ENCODE peak calls at places on chromosomes 5 and 9, in eight cellular contexts. One of them, this sample, is unnamed.
A peak's percentile ranks its signal among the peaks of the same experiment; 100 is the strongest.

GRCh38 chr9:128920381-128921058 is at the start of gene PHYHD1:
- DNase-seq in uterus: peak; percentile 88
- DNase-seq in aorta: peak; percentile 85
- DNase-seq in ovary: peak; percentile 64
- DNase-seq in hepatocyte: no peak
- DNase-seq in vagina: no peak
- DNase-seq in neuronal stem cell: no peak
- DNase-seq in pancreas: peak; percentile 66
- DNase-seq in this sample: no peak

GRCh38 chr5:172574845-172575170 is 66.3 kb upstream of the NEURL1B start:
- DNase-seq in uterus: no peak
- DNase-seq in aorta: no peak
- DNase-seq in ovary: no peak
- DNase-seq in hepatocyte: no peak
- DNase-seq in vagina: no peak
- DNase-seq in neuronal stem cell: no peak
- DNase-seq in pancreas: no peak
- DNase-seq in this sample: no peak

GRCh38 chr5:35679351-35679750 is 61.7 kb downstream of the SPEF2 start:
- DNase-seq in uterus: no peak
- DNase-seq in aorta: no peak
- DNase-seq in ovary: no peak
- DNase-seq in hepatocyte: no peak
- DNase-seq in vagina: no peak
- DNase-seq in neuronal stem cell: no peak
- DNase-seq in pancreas: no peak
- DNase-seq in this sample: no peak

GRCh38 chr9:31137151-31137849 is 1247.1 kb upstream of the ACO1 start:
- DNase-seq in uterus: no peak
- DNase-seq in aorta: no peak
- DNase-seq in ovary: no peak
- DNase-seq in hepatocyte: peak; percentile 27
- DNase-seq in vagina: no peak
- DNase-seq in neuronal stem cell: no peak
- DNase-seq in pancreas: peak; percentile 17
- DNase-seq in this sample: peak; percentile 65

GRCh38 chr5:74070766-74071165 is 444.8 kb downstream of the ARHGEF28 start:
- DNase-seq in uterus: no peak
- DNase-seq in aorta: no peak
- DNase-seq in ovary: no peak
- DNase-seq in hepatocyte: no peak
- DNase-seq in vagina: no peak
- DNase-seq in neuronal stem cell: no peak
- DNase-seq in pancreas: no peak
- DNase-seq in this sample: no peak

GRCh38 chr9:72979405-72980100 is 26.7 kb upstream of the ALDH1A1 start:
- DNase-seq in uterus: no peak
- DNase-seq in aorta: no peak
- DNase-seq in ovary: no peak
- DNase-seq in hepatocyte: no peak
- DNase-seq in vagina: no peak
- DNase-seq in neuronal stem cell: no peak
- DNase-seq in pancreas: no peak
- DNase-seq in this sample: peak; percentile 45

GRCh38 chr5:67610191-67610912 is 413.8 kb upstream of the CD180 start:
- DNase-seq in uterus: no peak
- DNase-seq in aorta: no peak
- DNase-seq in ovary: no peak
- DNase-seq in hepatocyte: no peak
- DNase-seq in vagina: no peak
- DNase-seq in neuronal stem cell: no peak
- DNase-seq in pancreas: no peak
- DNase-seq in this sample: no peak

GRCh38 chr9:121755581-121755980 is 104.1 kb downstream of the DAB2IP start:
- DNase-seq in uterus: no peak
- DNase-seq in aorta: no peak
- DNase-seq in ovary: no peak
- DNase-seq in hepatocyte: no peak
- DNase-seq in vagina: no peak
- DNase-seq in neuronal stem cell: no peak
- DNase-seq in pancreas: no peak
- DNase-seq in this sample: no peak

GRCh38 chr5:2746642-2747041 is 4.8 kb downstream of the IRX2 start:
- DNase-seq in uterus: no peak
- DNase-seq in aorta: no peak
- DNase-seq in ovary: no peak
- DNase-seq in hepatocyte: no peak
- DNase-seq in vagina: no peak
- DNase-seq in neuronal stem cell: no peak
- DNase-seq in pancreas: no peak
- DNase-seq in this sample: no peak

GRCh38 chr9:563200-563599 is 278.3 kb upstream of the DMRT1 start:
- DNase-seq in uterus: no peak
- DNase-seq in aorta: no peak
- DNase-seq in ovary: no peak
- DNase-seq in hepatocyte: no peak
- DNase-seq in vagina: no peak
- DNase-seq in neuronal stem cell: no peak
- DNase-seq in pancreas: no peak
- DNase-seq in this sample: no peak

GRCh38 chr9:34334916-34335315 is 5.5 kb downstream of the NUDT2 start:
- DNase-seq in uterus: no peak
- DNase-seq in aorta: no peak
- DNase-seq in ovary: no peak
- DNase-seq in hepatocyte: no peak
- DNase-seq in vagina: no peak
- DNase-seq in neuronal stem cell: no peak
- DNase-seq in pancreas: no peak
- DNase-seq in this sample: no peak

DNA sequence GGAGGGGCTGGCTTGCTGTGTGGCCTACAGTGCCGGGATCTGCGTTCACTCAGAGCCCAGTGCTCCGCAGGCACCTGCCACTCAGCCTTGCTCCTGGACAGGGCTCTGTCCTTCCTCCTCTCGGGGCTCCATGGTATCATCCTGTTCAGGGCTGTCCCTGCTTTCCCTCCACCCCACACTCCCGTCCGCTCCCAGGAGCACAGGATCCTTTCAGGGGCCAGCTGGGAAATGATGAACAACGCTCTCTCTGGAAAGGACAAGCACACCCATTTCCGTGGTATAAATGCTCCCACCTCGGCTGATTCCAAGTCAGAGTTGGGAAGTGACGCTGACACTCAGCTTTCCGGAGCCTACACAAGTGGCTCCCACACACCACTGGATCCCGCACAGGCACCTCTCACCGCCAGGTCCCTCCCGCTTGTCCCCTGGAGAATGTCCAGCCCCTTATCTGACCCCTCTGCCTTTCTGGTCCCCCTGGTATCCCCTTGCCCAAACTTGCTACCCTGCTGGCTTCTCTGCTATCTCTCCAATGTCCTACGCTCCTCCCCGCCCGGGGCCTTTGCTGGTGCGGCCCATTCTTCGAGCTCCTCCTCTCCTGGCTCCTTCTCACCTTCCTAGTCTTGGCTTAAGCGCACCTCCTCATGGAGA is 21.3 kb downstream of the HMCN2 start:
- DNase-seq in uterus: no peak
- DNase-seq in aorta: no peak
- DNase-seq in ovary: no peak
- DNase-seq in hepatocyte: no peak
- DNase-seq in vagina: no peak
- DNase-seq in neuronal stem cell: no peak
- DNase-seq in pancreas: no peak
- DNase-seq in this sample: no peak
- H3K27ac ChIP-seq in uterus: peak overlapping the region; percentile 33
- H3K27ac ChIP-seq in aorta: no peak overlapping the region
- H3K27ac ChIP-seq in ovary: no peak overlapping the region
- H3K27ac ChIP-seq in hepatocyte: no peak overlapping the region
- H3K27ac ChIP-seq in vagina: no peak overlapping the region
- H3K27ac ChIP-seq in neuronal stem cell: no peak overlapping the region
- H3K27ac ChIP-seq in pancreas: no peak overlapping the region
- H3K27ac ChIP-seq in this sample: no peak overlapping the region

DNA sequence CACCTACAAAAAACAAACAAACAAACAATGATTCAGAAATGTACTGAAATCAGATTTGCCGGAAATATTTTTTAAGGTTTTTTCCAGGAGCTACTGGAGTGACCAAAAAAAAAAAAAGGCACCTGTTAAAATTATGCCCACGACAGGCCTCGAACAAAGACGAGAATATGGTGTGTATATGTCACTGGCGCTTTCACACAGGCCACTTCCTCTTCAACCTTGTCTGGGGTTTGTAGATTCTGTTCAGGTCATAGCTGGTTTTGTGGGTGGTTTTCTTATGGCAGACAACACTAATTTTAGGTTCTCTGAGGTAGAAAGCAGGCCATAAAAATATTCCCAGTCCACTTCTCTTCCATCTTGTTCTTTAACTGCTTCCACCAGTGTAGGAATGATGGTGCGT is 7.0 kb downstream of the NDUFB6 start:
- DNase-seq in uterus: no peak
- DNase-seq in aorta: no peak
- DNase-seq in ovary: no peak
- DNase-seq in hepatocyte: no peak
- DNase-seq in vagina: no peak
- DNase-seq in neuronal stem cell: no peak
- DNase-seq in pancreas: no peak
- DNase-seq in this sample: no peak
- H3K27ac ChIP-seq in uterus: no peak overlapping the region
- H3K27ac ChIP-seq in aorta: no peak overlapping the region
- H3K27ac ChIP-seq in ovary: no peak overlapping the region
- H3K27ac ChIP-seq in hepatocyte: no peak overlapping the region
- H3K27ac ChIP-seq in vagina: no peak overlapping the region
- H3K27ac ChIP-seq in neuronal stem cell: no peak overlapping the region
- H3K27ac ChIP-seq in pancreas: no peak overlapping the region
- H3K27ac ChIP-seq in this sample: no peak overlapping the region

GRCh38 chr5:170752257-170753215 is 31.0 kb upstream of the GABRP start:
- DNase-seq in uterus: no peak
- DNase-seq in aorta: no peak
- DNase-seq in ovary: no peak
- DNase-seq in hepatocyte: no peak
- DNase-seq in vagina: no peak
- DNase-seq in neuronal stem cell: no peak
- DNase-seq in pancreas: peak; percentile 62
- DNase-seq in this sample: no peak
- H3K27ac ChIP-seq in uterus: no peak overlapping the region
- H3K27ac ChIP-seq in aorta: no peak overlapping the region
- H3K27ac ChIP-seq in ovary: no peak overlapping the region
- H3K27ac ChIP-seq in hepatocyte: peak overlapping the region; percentile 58
- H3K27ac ChIP-seq in vagina: no peak overlapping the region
- H3K27ac ChIP-seq in neuronal stem cell: no peak overlapping the region
- H3K27ac ChIP-seq in pancreas: peak overlapping the region; percentile 69
- H3K27ac ChIP-seq in this sample: no peak overlapping the region

DNA sequence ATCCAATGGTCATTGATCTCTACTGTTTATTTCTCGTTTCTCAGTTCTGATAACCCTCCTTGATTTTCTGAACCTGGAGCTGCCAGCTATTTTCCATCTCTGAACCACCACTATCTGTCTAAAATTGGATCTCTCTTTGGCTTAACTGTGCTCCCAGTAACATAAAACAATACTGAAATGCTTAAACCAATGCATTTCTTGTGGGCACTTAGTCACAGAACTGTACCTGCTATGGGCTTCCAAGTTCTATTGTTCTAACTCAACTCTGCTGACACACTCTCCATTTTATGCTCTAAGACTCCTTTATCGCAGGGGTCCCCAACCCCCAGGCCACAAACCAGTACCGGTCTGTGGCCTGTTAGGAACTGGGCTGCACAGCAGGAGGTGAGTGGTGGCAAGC is 120.6 kb downstream of the LHFPL2 start:
- DNase-seq in uterus: no peak
- DNase-seq in aorta: no peak
- DNase-seq in ovary: no peak
- DNase-seq in hepatocyte: no peak
- DNase-seq in vagina: no peak
- DNase-seq in neuronal stem cell: no peak
- DNase-seq in pancreas: no peak
- DNase-seq in this sample: no peak
- H3K27ac ChIP-seq in uterus: peak overlapping the region; percentile 42
- H3K27ac ChIP-seq in aorta: no peak overlapping the region
- H3K27ac ChIP-seq in ovary: no peak overlapping the region
- H3K27ac ChIP-seq in hepatocyte: peak overlapping the region; percentile 80
- H3K27ac ChIP-seq in vagina: peak overlapping the region; percentile 64
- H3K27ac ChIP-seq in neuronal stem cell: no peak overlapping the region
- H3K27ac ChIP-seq in pancreas: no peak overlapping the region
- H3K27ac ChIP-seq in this sample: peak overlapping the region; percentile 89

GRCh38 chr5:173745561-173745960 is 129.1 kb upstream of the BOD1 start:
- DNase-seq in uterus: no peak
- DNase-seq in aorta: no peak
- DNase-seq in ovary: no peak
- DNase-seq in hepatocyte: no peak
- DNase-seq in vagina: no peak
- DNase-seq in neuronal stem cell: no peak
- DNase-seq in pancreas: no peak
- DNase-seq in this sample: no peak

GRCh38 chr5:173745123-173745522 is 128.7 kb upstream of the BOD1 start:
- DNase-seq in uterus: no peak
- DNase-seq in aorta: no peak
- DNase-seq in ovary: no peak
- DNase-seq in hepatocyte: no peak
- DNase-seq in vagina: no peak
- DNase-seq in neuronal stem cell: no peak
- DNase-seq in pancreas: no peak
- DNase-seq in this sample: no peak

GRCh38 chr5:173742432-173742816 is 126.0 kb upstream of the BOD1 start:
- DNase-seq in uterus: no peak
- DNase-seq in aorta: no peak
- DNase-seq in ovary: no peak
- DNase-seq in hepatocyte: no peak
- DNase-seq in vagina: no peak
- DNase-seq in neuronal stem cell: no peak
- DNase-seq in pancreas: no peak
- DNase-seq in this sample: no peak

GRCh38 chr5:173744527-173744926 is 128.1 kb upstream of the BOD1 start:
- DNase-seq in uterus: no peak
- DNase-seq in aorta: no peak
- DNase-seq in ovary: no peak
- DNase-seq in hepatocyte: no peak
- DNase-seq in vagina: no peak
- DNase-seq in neuronal stem cell: no peak
- DNase-seq in pancreas: no peak
- DNase-seq in this sample: no peak

GRCh38 chr5:173743641-173744343 is 127.3 kb upstream of the BOD1 start:
- DNase-seq in uterus: no peak
- DNase-seq in aorta: no peak
- DNase-seq in ovary: no peak
- DNase-seq in hepatocyte: peak; percentile 30
- DNase-seq in vagina: no peak
- DNase-seq in neuronal stem cell: no peak
- DNase-seq in pancreas: no peak
- DNase-seq in this sample: no peak
- H3K27ac ChIP-seq in uterus: peak overlapping the region; percentile 59
- H3K27ac ChIP-seq in aorta: no peak overlapping the region
- H3K27ac ChIP-seq in ovary: no peak overlapping the region
- H3K27ac ChIP-seq in hepatocyte: peak overlapping the region; percentile 89
- H3K27ac ChIP-seq in vagina: no peak overlapping the region
- H3K27ac ChIP-seq in neuronal stem cell: no peak overlapping the region
- H3K27ac ChIP-seq in pancreas: no peak overlapping the region
- H3K27ac ChIP-seq in this sample: no peak overlapping the region

This sample was measured in epithelial cell of prostate.